ENCODE peak calls at places on chromosomes 13 and 19, in seven cellular contexts. T is NCI-H187; H is RCC 7860; F is prostate gland; S is activated naive CD8-positive, alpha-beta T cell treated with anti-CD3 and anti-CD28 coated beads, Interleukin-2, amount 50 U/mL, for 24 hours; B is activated T-cell treated with anti-CD3 and anti-CD28 coated beads for 1 hour; L is left lung. E is an unnamed sample.

GRCh38 chr13:99275093-99275469 is 16.9 kb upstream of the GPR18 start:
- DNase-seq in T (no peak), H (peak), F (no peak), S (no peak), B (no peak), L (no peak), E (no peak)

GRCh38 chr13:70613295-70613694 is 505.0 kb upstream of the KLHL1 start:
- DNase-seq in T (no peak), H (no peak), F (no peak), S (no peak), B (no peak), L (no peak), E (no peak)

GRCh38 chr13:32503727-32504126 is 34.9 kb downstream of the N4BP2L2 start:
- DNase-seq in T (no peak), H (no peak), F (no peak), S (no peak), B (no peak), L (no peak), E (no peak)

GRCh38 chr19:32652893-32653625 is 21.9 kb downstream of the ANKRD27 start:
- DNase-seq in T (no peak), H (no peak), F (peak), S (no peak), B (no peak), L (no peak), E (no peak)

GRCh38 chr13:50589651-50590054 is 253.8 kb downstream of the DLEU7 start:
- DNase-seq in T (no peak), H (peak), F (no peak), S (no peak), B (no peak), L (no peak), E (no peak)

GRCh38 chr19:8083141-8083540 is 30.6 kb downstream of the CCL25 start:
- DNase-seq in T (no peak), H (no peak), F (no peak), S (no peak), B (no peak), L (no peak), E (no peak)

GRCh38 chr19:1567116-1567847 is 843 bp downstream of the MEX3D start:
- DNase-seq in T (no peak), H (no peak), F (no peak), S (peak), B (no peak), L (no peak), E (no peak)

GRCh38 chr13:71067164-71067815 is 799.7 kb downstream of the DACH1 start:
- DNase-seq in T (no peak), H (no peak), F (no peak), S (no peak), B (no peak), L (no peak), E (no peak)

GRCh38 chr19:33649919-33650305 is 28.2 kb downstream of the CHST8 start:
- DNase-seq in T (no peak), H (no peak), F (no peak), S (no peak), B (no peak), L (no peak), E (no peak)

GRCh38 chr19:5308471-5309437 is 31.9 kb downstream of the PTPRS start:
- DNase-seq in T (no peak), H (peak), F (peak), S (no peak), B (no peak), L (peak), E (no peak)

GRCh38 chr13:97275265-97275664 is 53.1 kb downstream of the MBNL2 start:
- DNase-seq in T (no peak), H (peak), F (no peak), S (no peak), B (no peak), L (no peak), E (no peak)

GRCh38 chr19:40907968-40908735 is 26.1 kb upstream of the CYP2A7 start:
- DNase-seq in T (no peak), H (no peak), F (no peak), S (peak), B (peak), L (peak), E (peak)

GRCh38 chr13:108560092-108560491 is 69.3 kb upstream of the MYO16 start:
- DNase-seq in T (no peak), H (no peak), F (no peak), S (no peak), B (no peak), L (no peak), E (no peak)

E was measured in activated effector memory CD4-positive, alpha-beta T cell treated with Interleukin-2 at 50 U/mL for 16 hours.